ENCODE peak calls at places on chromosomes 13 and 19, in four cellular contexts. One of them, this sample, is unnamed.
A peak's percentile ranks its signal among the peaks of the same experiment; 100 is the strongest.

GRCh38 chr19:49391581-49392399 is 3.7 kb downstream of the KASH5 start:
- DNase-seq in cardiac fibroblast: peak; percentile 73
- DNase-seq in RKO: peak; percentile 70
- DNase-seq in IMR-90: peak; percentile 60
- DNase-seq in this sample: peak; percentile 82

GRCh38 chr19:43725468-43725867 is 9.6 kb downstream of the IRGC start:
- DNase-seq in RKO: no peak
- DNase-seq in IMR-90: no peak
- DNase-seq in cardiac fibroblast: peak; percentile 17
- DNase-seq in this sample: peak; percentile 54

GRCh38 chr13:111065698-111066097 is 49.4 kb upstream of the ARHGEF7 start:
- DNase-seq in cardiac fibroblast: no peak
- DNase-seq in RKO: no peak
- DNase-seq in IMR-90: no peak
- DNase-seq in this sample: no peak

GRCh38 chr19:33689886-33690285 is 68.1 kb downstream of the CHST8 start:
- DNase-seq in RKO: no peak
- DNase-seq in IMR-90: no peak
- DNase-seq in cardiac fibroblast: no peak
- DNase-seq in this sample: no peak

GRCh38 chr19:7857727-7858701 is 16.2 kb downstream of the PRR36 start:
- DNase-seq in RKO: no peak
- DNase-seq in IMR-90: no peak
- DNase-seq in cardiac fibroblast: no peak
- DNase-seq in this sample: no peak

GRCh38 chr13:98845726-98846125 is 93.3 kb upstream of the SLC15A1 start:
- DNase-seq in RKO: no peak
- DNase-seq in IMR-90: no peak
- DNase-seq in cardiac fibroblast: no peak
- DNase-seq in this sample: no peak

GRCh38 chr19:17025361-17025760 is 1.2 kb downstream of the CPAMD8 start:
- DNase-seq in IMR-90: no peak
- DNase-seq in RKO: no peak
- DNase-seq in cardiac fibroblast: no peak
- DNase-seq in this sample: no peak

GRCh38 chr19:33550741-33551140 is 29.1 kb upstream of the PEPD start:
- DNase-seq in IMR-90: no peak
- DNase-seq in RKO: no peak
- DNase-seq in cardiac fibroblast: no peak
- DNase-seq in this sample: no peak

GRCh38 chr13:94549241-94550029 is 46.5 kb downstream of the TGDS start:
- DNase-seq in cardiac fibroblast: peak; percentile 97
- DNase-seq in IMR-90: peak; percentile 96
- DNase-seq in RKO: peak; percentile 91
- DNase-seq in this sample: peak; percentile 92

GRCh38 chr13:40317980-40318327 is 348.5 kb downstream of the FOXO1 start:
- DNase-seq in IMR-90: no peak
- DNase-seq in RKO: no peak
- DNase-seq in cardiac fibroblast: no peak
- DNase-seq in this sample: no peak

GRCh38 chr19:43731854-43732253 is 16.0 kb downstream of the IRGC start:
- DNase-seq in IMR-90: peak; percentile 11
- DNase-seq in RKO: no peak
- DNase-seq in cardiac fibroblast: no peak
- DNase-seq in this sample: no peak

GRCh38 chr19:19170053-19170945 is at the start of gene MEF2B:
- DNase-seq in cardiac fibroblast: peak; percentile 58
- DNase-seq in IMR-90: peak; percentile 30
- DNase-seq in RKO: peak; percentile 80
- DNase-seq in this sample: peak; percentile 78

GRCh38 chr13:85260896-85261295 is 538.3 kb downstream of the SLITRK6 start:
- DNase-seq in RKO: no peak
- DNase-seq in cardiac fibroblast: no peak
- DNase-seq in IMR-90: no peak
- DNase-seq in this sample: no peak

This sample was measured in adrenal gland.